ENCODE peak calls at places on chromosomes 16 and 17, in eight cellular contexts. X, W, C, V, K, Q, O and B are unnamed samples.

GRCh38 chr16:70675851-70676513 is 9.9 kb downstream of the MTSS2 start:
- DNase-seq in X (no peak), W (no peak), C (no peak), V (no peak), K (no peak), Q (no peak), O (no peak), B (peak)

GRCh38 chr16:85729907-85730465 is 20.9 kb downstream of the C16orf74 start:
- DNase-seq in X (no peak), W (no peak), C (no peak), V (no peak), K (no peak), Q (no peak), O (no peak), B (no peak)

GRCh38 chr17:38403491-38403890 is 24.8 kb upstream of the ARHGAP23 start:
- DNase-seq in X (no peak), W (no peak), C (no peak), V (no peak), K (no peak), Q (no peak), O (peak), B (no peak)

GRCh38 chr16:5415123-5415522 is 317.5 kb upstream of the EEF2KMT start:
- DNase-seq in X (peak), W (no peak), C (no peak), V (no peak), K (no peak), Q (no peak), O (peak), B (no peak)

GRCh38 chr17:73985466-73986015 is 217.9 kb upstream of the RPL38 start:
- DNase-seq in X (no peak), W (no peak), C (no peak), V (no peak), K (no peak), Q (no peak), O (no peak), B (peak)

GRCh38 chr16:588639-588888 is 1.3 kb upstream of the RAB40C start:
- DNase-seq in X (no peak), W (peak), C (no peak), V (peak), K (peak), Q (no peak), O (no peak), B (peak)

GRCh38 chr17:65173284-65173793 is 36.2 kb downstream of the RGS9 start:
- DNase-seq in X (no peak), W (peak), C (no peak), V (peak), K (peak), Q (peak), O (no peak), B (peak)

GRCh38 chr16:89691986-89692569 is 5.6 kb downstream of the CDK10 start:
- DNase-seq in X (no peak), W (no peak), C (no peak), V (no peak), K (no peak), Q (no peak), O (no peak), B (peak)

GRCh38 chr17:62014526-62014925 is 50.6 kb downstream of the MED13 start:
- DNase-seq in X (no peak), W (no peak), C (no peak), V (no peak), K (no peak), Q (no peak), O (no peak), B (no peak)

GRCh38 chr17:28897769-28898259 is 281 bp upstream of the FLOT2 start:
- DNase-seq in X (no peak), W (no peak), C (no peak), V (no peak), K (no peak), Q (no peak), O (peak), B (no peak)

GRCh38 chr16:26261621-26262020 is 569.9 kb downstream of the HS3ST4 start:
- DNase-seq in X (no peak), W (no peak), C (no peak), V (no peak), K (no peak), Q (no peak), O (no peak), B (no peak)

GRCh38 chr17:7336240-7337175 is at the start of gene ACAP1:
- DNase-seq in X (no peak), W (peak), C (no peak), V (peak), K (peak), Q (no peak), O (no peak), B (peak)

GRCh38 chr16:90083139-90083538 is 6.0 kb upstream of the PRDM7 start:
- DNase-seq in X (no peak), W (no peak), C (no peak), V (no peak), K (no peak), Q (no peak), O (no peak), B (no peak)

GRCh38 chr17:50950002-50950877 is 84.1 kb upstream of the TOB1 start:
- DNase-seq in X (peak), W (peak), C (no peak), V (peak), K (peak), Q (peak), O (peak), B (peak)

GRCh38 chr16:65489531-65490023 is 367.7 kb upstream of the CDH11 start:
- DNase-seq in X (no peak), W (no peak), C (no peak), V (no peak), K (no peak), Q (no peak), O (no peak), B (no peak)

GRCh38 chr17:82836823-82837357 is 2.9 kb downstream of the ZNF750 start:
- DNase-seq in X (no peak), W (no peak), C (no peak), V (no peak), K (no peak), Q (peak), O (no peak), B (peak)

GRCh38 chr16:79037429-79038373 is 562.8 kb downstream of the MAF start:
- DNase-seq in X (no peak), W (peak), C (no peak), V (no peak), K (no peak), Q (no peak), O (no peak), B (no peak)

GRCh38 chr16:89257281-89257731 is 39.8 kb downstream of the ZNF778 start:
- DNase-seq in X (no peak), W (no peak), C (no peak), V (no peak), K (peak), Q (no peak), O (no peak), B (no peak)

GRCh38 chr16:1538804-1539520 is 5.5 kb downstream of the TMEM204 start:
- DNase-seq in X (no peak), W (no peak), C (no peak), V (no peak), K (peak), Q (no peak), O (no peak), B (no peak)

GRCh38 chr16:58299757-58300349 is 5.0 kb upstream of the PRSS54 start:
- DNase-seq in X (peak), W (peak), C (no peak), V (peak), K (peak), Q (no peak), O (no peak), B (no peak)

GRCh38 chr17:72863511-72864175 is 228.8 kb downstream of the SLC39A11 start:
- DNase-seq in X (no peak), W (no peak), C (no peak), V (no peak), K (no peak), Q (no peak), O (no peak), B (no peak)

GRCh38 chr16:71623597-71623996 is 2.4 kb upstream of the MARVELD3 start:
- DNase-seq in X (no peak), W (no peak), C (no peak), V (no peak), K (no peak), Q (no peak), O (no peak), B (no peak)

GRCh38 chr17:60989846-60990245 is 312.2 kb downstream of the BCAS3 start:
- DNase-seq in X (no peak), W (no peak), C (no peak), V (no peak), K (no peak), Q (no peak), O (no peak), B (no peak)

GRCh38 chr17:1907818-1908698 is 78.3 kb downstream of the RPA1 start:
- DNase-seq in X (no peak), W (no peak), C (no peak), V (no peak), K (peak), Q (no peak), O (no peak), B (no peak)

GRCh38 chr17:46200200-46200599 is 7.0 kb upstream of the KANSL1 start:
- DNase-seq in X (no peak), W (no peak), C (no peak), V (no peak), K (no peak), Q (no peak), O (no peak), B (no peak)

GRCh38 chr17:47731396-47731795 is 1.6 kb upstream of the TBX21 start:
- DNase-seq in X (no peak), W (no peak), C (no peak), V (no peak), K (no peak), Q (no peak), O (peak), B (peak)

GRCh38 chr16:85057948-85058347 is 30.4 kb downstream of the KIAA0513 start:
- DNase-seq in X (no peak), W (no peak), C (no peak), V (no peak), K (no peak), Q (no peak), O (no peak), B (no peak)

GRCh38 chr16:73143681-73144370 is 95.9 kb upstream of the ZFHX3 start:
- DNase-seq in X (no peak), W (no peak), C (no peak), V (no peak), K (no peak), Q (no peak), O (no peak), B (no peak)

GRCh38 chr16:66508261-66508913 is 41.5 kb downstream of the TK2 start:
- DNase-seq in X (no peak), W (peak), C (no peak), V (no peak), K (no peak), Q (peak), O (peak), B (peak)

GRCh38 chr17:50130778-50131317 is 888 bp upstream of the SAMD14 start:
- DNase-seq in X (no peak), W (no peak), C (no peak), V (no peak), K (no peak), Q (no peak), O (no peak), B (no peak)

GRCh38 chr17:45050680-45051059 is 762 bp downstream of the DCAKD start:
- DNase-seq in X (no peak), W (no peak), C (no peak), V (peak), K (no peak), Q (no peak), O (no peak), B (no peak)

GRCh38 chr17:47902039-47902744 is 6.2 kb downstream of the SP2 start:
- DNase-seq in X (no peak), W (no peak), C (no peak), V (no peak), K (peak), Q (no peak), O (no peak), B (no peak)

GRCh38 chr17:38751144-38751802 is 1.3 kb upstream of the PSMB3 start:
- DNase-seq in X (no peak), W (no peak), C (peak), V (no peak), K (no peak), Q (no peak), O (no peak), B (no peak)

GRCh38 chr17:76791053-76791980 is 53.4 kb downstream of the MFSD11 start:
- DNase-seq in X (no peak), W (peak), C (no peak), V (peak), K (no peak), Q (no peak), O (no peak), B (peak)

GRCh38 chr17:77116371-77116860 is 24.4 kb upstream of the SEC14L1 start:
- DNase-seq in X (no peak), W (peak), C (no peak), V (no peak), K (no peak), Q (no peak), O (no peak), B (no peak)

GRCh38 chr17:18261659-18262058 is 1.2 kb downstream of the MIEF2 start:
- DNase-seq in X (no peak), W (no peak), C (no peak), V (no peak), K (no peak), Q (no peak), O (no peak), B (no peak)
- H3K4me3 ChIP-seq in X (peak), W (peak), C (peak), V (peak), K (peak), Q (peak), O (peak), B (peak)

DNA sequence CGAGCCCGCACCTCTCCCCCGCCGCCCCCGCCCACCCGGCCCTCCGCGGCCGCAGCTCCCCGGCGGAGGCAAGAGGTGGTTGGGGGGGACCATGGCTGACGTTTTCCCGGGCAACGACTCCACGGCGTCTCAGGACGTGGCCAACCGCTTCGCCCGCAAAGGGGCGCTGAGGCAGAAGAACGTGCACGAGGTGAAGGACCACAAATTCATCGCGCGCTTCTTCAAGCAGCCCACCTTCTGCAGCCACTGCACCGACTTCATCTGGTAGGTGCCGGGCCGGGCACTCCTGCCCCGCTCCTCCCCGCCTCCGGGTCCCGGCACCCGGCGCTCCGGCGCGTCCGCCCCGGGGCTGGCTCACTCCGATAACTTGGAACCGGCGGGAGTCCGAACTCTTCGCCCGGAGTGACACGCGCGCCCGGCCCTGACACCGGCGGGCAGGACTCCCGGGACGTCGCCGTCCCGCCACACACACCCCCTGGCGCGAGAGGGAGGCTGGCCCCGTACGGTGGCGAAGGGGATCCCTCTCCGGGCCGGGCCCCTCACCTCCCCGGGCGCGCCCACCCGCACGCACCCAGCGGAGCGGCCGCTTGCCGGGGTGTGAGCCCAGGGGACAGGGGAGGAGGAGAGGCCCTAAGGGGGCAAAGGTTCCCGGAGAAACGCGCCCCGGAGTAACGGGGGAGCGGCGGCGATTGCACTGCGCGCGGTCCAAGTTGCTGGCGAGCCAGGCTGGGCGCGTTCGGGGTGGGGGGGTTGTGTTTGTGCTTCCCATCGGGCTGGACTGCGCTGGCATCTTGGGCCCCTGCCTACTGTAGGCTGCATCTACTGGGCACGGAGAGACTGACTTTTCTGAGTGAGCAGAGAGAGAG is 581 bp downstream of the PRKCA start:
- DNase-seq in X (no peak), W (peak), C (no peak), V (peak), K (peak), Q (peak), O (peak), B (peak)
- TF ChIP-seq POLR2AphosphoS5 in X (no peak), W (peak), C (no peak), V (peak), K (no peak), Q (no peak), O (no peak), B (no peak)

GRCh38 chr16:50285406-50286003 is 19.2 kb downstream of the ADCY7 start:
- DNase-seq in X (no peak), W (no peak), C (no peak), V (no peak), K (no peak), Q (no peak), O (no peak), B (no peak)

GRCh38 chr16:50282955-50283631 is 16.7 kb downstream of the ADCY7 start:
- DNase-seq in X (no peak), W (no peak), C (no peak), V (no peak), K (no peak), Q (no peak), O (no peak), B (peak)

GRCh38 chr16:50286681-50287080 is 20.3 kb downstream of the ADCY7 start:
- DNase-seq in X (no peak), W (no peak), C (no peak), V (no peak), K (no peak), Q (no peak), O (no peak), B (no peak)

GRCh38 chr16:50282010-50282538 is 15.7 kb downstream of the ADCY7 start:
- DNase-seq in X (no peak), W (peak), C (no peak), V (peak), K (no peak), Q (peak), O (no peak), B (peak)

DNA sequence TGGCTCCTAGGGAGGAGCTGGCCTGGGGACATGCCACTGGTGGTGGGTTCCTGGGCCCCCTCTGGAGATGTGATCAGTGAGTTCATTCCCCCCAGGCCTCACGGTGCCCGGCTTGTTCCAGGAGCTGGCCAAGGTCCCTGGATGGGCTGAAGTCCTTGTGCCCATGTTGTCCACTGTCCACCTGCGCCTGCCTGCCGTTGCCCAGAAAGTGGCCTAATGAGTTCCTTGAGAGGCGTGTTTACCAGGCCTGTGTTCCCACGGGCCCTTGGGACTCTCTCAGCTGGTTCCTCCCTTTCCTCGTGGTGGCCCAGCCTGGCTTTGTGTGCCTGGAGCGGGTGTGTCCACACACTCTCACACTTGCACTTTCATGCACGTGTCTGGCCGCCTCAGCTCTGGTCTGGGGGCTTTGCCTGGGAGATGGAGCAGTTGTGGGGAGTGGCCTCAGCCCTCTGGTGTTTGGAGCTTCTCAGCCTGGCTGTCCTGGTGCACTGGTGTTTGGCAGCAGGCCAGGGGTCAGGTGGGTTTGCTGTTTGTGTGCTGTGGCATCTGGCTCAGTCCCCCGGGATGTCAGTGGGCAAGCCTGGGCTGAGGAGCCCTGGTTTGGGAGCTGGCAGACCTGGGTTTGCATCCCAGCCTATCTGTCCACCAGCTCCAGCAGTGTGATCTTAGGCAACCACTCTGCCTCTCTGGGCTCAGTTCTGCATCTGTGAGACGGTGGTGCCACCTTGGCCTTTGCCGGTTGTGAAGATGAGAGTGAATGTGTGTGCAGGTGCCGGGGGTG is 18.0 kb downstream of the ADCY7 start:
- DNase-seq in X (no peak), W (peak), C (no peak), V (peak), K (no peak), Q (no peak), O (no peak), B (peak)
- H3K4me3 ChIP-seq in X (no peak), W (no peak), C (no peak), V (no peak), K (no peak), Q (no peak), O (no peak), B (no peak)

GRCh38 chr17:12627177-12627629 is 38.5 kb upstream of the MYOCD start:
- DNase-seq in X (no peak), W (peak), C (no peak), V (no peak), K (no peak), Q (no peak), O (no peak), B (no peak)
- TF ChIP-seq POLR2AphosphoS5 in X (no peak), W (peak), C (no peak), V (no peak), K (no peak), Q (no peak), O (no peak), B (no peak)

GRCh38 chr16:74773431-74774222 is 993 bp downstream of the FA2H start:
- DNase-seq in X (no peak), W (no peak), C (no peak), V (peak), K (no peak), Q (no peak), O (no peak), B (no peak)
- H3K4me3 ChIP-seq in X (peak), W (peak), C (no peak), V (peak), K (peak), Q (peak), O (peak), B (peak)

GRCh38 chr17:31573861-31574260 is 182.4 kb downstream of the RAB11FIP4 start:
- DNase-seq in X (no peak), W (no peak), C (no peak), V (no peak), K (no peak), Q (no peak), O (no peak), B (no peak)
- TF ChIP-seq POLR2AphosphoS5 in X (no peak), W (no peak), C (no peak), V (no peak), K (no peak), Q (no peak), O (no peak), B (no peak)